ENCODE peak calls at places on chromosomes 11 and 22, in six cellular contexts. J is lower leg skin; Y is activated CD4-positive, alpha-beta T cell treated with anti-CD3 and anti-CD28 coated beads for 24 hours; X is globus pallidus; O is T-helper 1 cell; Q is CD4-positive, alpha-beta memory T cell. F is an unnamed sample.

GRCh38 chr11:119538748-119539147 is 115.8 kb upstream of the THY1 start:
- DNase-seq in J (no peak), Y (no peak), X (no peak), O (no peak), Q (no peak), F (no peak)

GRCh38 chr11:31779268-31779879 is 31.7 kb downstream of the PAX6 start:
- DNase-seq in J (no peak), Y (no peak), X (no peak), O (no peak), Q (no peak), F (peak; percentile 50)

GRCh38 chr22:43442386-43443060 is 30.7 kb downstream of the MPPED1 start:
- DNase-seq in J (no peak), Y (no peak), X (no peak), O (no peak), Q (no peak), F (no peak)

GRCh38 chr11:13007702-13008435 is 1.2 kb upstream of the RASSF10 start:
- DNase-seq in J (no peak), Y (no peak), X (no peak), O (no peak), Q (no peak), F (no peak)

GRCh38 chr11:75245356-75246005 is 4.9 kb downstream of the TPBGL start:
- DNase-seq in J (no peak), Y (no peak), X (no peak), O (no peak), Q (no peak), F (no peak)

GRCh38 chr11:66076561-66076960 is 6.5 kb downstream of the PACS1 start:
- DNase-seq in J (no peak), Y (no peak), X (no peak), O (no peak), Q (no peak), F (no peak)

GRCh38 chr11:111565111-111565720 is 24.7 kb downstream of the LAYN start:
- DNase-seq in J (peak; percentile 74), Y (peak; percentile 58), X (peak; percentile 65), O (peak; percentile 29), Q (peak; percentile 58), F (peak; percentile 73)

GRCh38 chr11:103035216-103035615 is 56.7 kb downstream of the DCUN1D5 start:
- DNase-seq in J (no peak), Y (no peak), X (no peak), O (no peak), Q (no peak), F (no peak)

GRCh38 chr11:68026391-68027105 is 3.9 kb upstream of the NDUFS8 start:
- DNase-seq in J (no peak), Y (no peak), X (no peak), O (no peak), Q (no peak), F (no peak)

GRCh38 chr11:103581680-103582265 is 454.7 kb upstream of the DDI1 start:
- DNase-seq in J (no peak), Y (no peak), X (no peak), O (no peak), Q (no peak), F (peak; percentile 85)

GRCh38 chr11:33630936-33631748 is 69.5 kb downstream of the C11orf91 start:
- DNase-seq in J (no peak), Y (no peak), X (no peak), O (no peak), Q (no peak), F (no peak)

GRCh38 chr11:69010361-69010891 is 2.6 kb downstream of the MRGPRF start:
- DNase-seq in J (no peak), Y (no peak), X (no peak), O (no peak), Q (no peak), F (no peak)

GRCh38 chr11:122663764-122664163 is 8.2 kb downstream of the UBASH3B start:
- DNase-seq in J (no peak), Y (no peak), X (no peak), O (no peak), Q (no peak), F (no peak)